ENCODE peak calls at places on chromosomes 5 and 9, in five cellular contexts. B is fibroblast of lung, X is GM12878, M is stomach, S is foreskin fibroblast. V is an unnamed sample.

GRCh38 chr9:136328622-136329041 is 1.3 kb downstream of the GPSM1 start:
- DNase-seq in S (peak), B (peak), M (no peak), X (no peak), V (peak)

GRCh38 chr9:114321759-114322158 is 1.1 kb upstream of the ORM1 start:
- DNase-seq in M (no peak), S (no peak), B (peak), X (no peak), V (peak)

GRCh38 chr5:112119527-112119926 is 299.6 kb downstream of the EPB41L4A start:
- DNase-seq in M (no peak), S (no peak), X (peak), B (peak), V (no peak)

GRCh38 chr5:40386293-40386692 is 293.4 kb upstream of the PTGER4 start:
- DNase-seq in M (no peak), S (peak), B (peak), X (peak), V (no peak)

GRCh38 chr5:158840193-158840592 is 259.5 kb downstream of the EBF1 start:
- DNase-seq in B (no peak), S (peak), M (no peak), X (no peak), V (peak)

GRCh38 chr9:136773386-136774044 is 9.2 kb upstream of the LCN15 start:
- DNase-seq in M (no peak), S (no peak), B (no peak), X (no peak), V (peak)

GRCh38 chr5:156934450-156935211 is 28.4 kb downstream of the TIMD4 start:
- DNase-seq in S (peak), X (no peak), B (no peak), M (no peak), V (no peak)

GRCh38 chr5:165325201-165325600 is 1819.8 kb downstream of the MAT2B start:
- DNase-seq in B (peak), S (peak), X (no peak), M (no peak), V (peak)

GRCh38 chr5:139649082-139649991 is 1.2 kb downstream of the CXXC5 start:
- DNase-seq in M (no peak), B (no peak), S (peak), X (no peak), V (peak)

GRCh38 chr5:96344678-96345612 is 88.1 kb downstream of the PCSK1 start:
- DNase-seq in M (peak), B (peak), X (peak), S (peak), V (peak)

GRCh38 chr5:10691826-10692785 is 68.9 kb downstream of the DAP start:
- DNase-seq in X (no peak), S (peak), M (no peak), B (peak), V (peak)

GRCh38 chr9:98117984-98118639 is 910 bp downstream of the TRIM14 start:
- DNase-seq in M (peak), S (peak), X (no peak), B (peak), V (peak)

GRCh38 chr9:111034146-111034545 is 4.1 kb downstream of the LPAR1 start:
- DNase-seq in B (no peak), M (no peak), X (no peak), S (peak), V (no peak)

GRCh38 chr9:110133059-110133458 is 74.9 kb downstream of the C9orf152 start:
- DNase-seq in B (no peak), X (no peak), S (no peak), M (no peak), V (no peak)

GRCh38 chr9:124853605-124854143 is 414 bp downstream of the WDR38 start:
- DNase-seq in M (no peak), B (no peak), X (no peak), S (no peak), V (no peak)
- TF ChIP-seq CTCF in M (no peak), B (no peak), X (no peak), S (no peak), V (no peak)

DNA sequence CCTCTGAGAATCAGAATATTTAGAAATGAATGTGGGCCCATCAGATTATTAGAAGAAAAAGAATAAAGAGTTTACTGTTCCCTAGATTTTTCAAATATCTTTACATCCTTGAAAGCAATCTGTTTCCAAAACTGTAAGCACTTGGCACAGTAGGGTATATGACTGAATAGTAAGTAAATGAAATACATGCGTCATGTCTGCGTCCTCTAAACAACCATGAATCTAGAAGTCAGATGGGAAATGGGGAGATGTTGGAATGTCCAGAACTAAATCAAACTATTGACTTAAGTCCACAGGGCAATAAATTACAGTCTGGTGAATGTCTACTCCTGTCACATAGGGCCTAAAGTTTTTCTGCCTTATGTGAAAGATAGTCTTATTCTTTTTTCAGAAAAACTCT is 26.2 kb downstream of the TTC23L start:
- DNase-seq in S (no peak), M (no peak), X (no peak), B (no peak), V (no peak)
- H3K4me3 ChIP-seq in S (no peak), M (no peak), X (no peak), B (no peak), V (no peak)

DNA sequence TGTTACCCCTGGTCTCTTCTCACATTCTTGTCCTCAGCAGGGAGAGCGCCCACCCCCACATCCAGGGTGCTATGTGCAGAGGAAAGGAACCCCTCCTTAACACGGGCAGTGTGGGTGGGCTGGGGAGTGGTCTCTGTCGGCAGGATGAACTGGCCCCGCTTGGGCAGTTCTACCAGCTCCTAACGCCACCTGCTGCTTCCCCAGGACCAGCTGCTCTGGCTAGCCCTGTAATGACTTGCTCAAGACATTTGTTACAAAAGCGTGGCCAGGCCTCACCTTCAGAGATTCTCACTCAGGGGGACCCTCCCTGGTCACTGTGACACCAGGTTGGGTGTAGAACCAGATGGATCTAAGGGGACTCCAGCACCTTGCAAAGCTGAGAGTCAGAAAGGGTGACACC is 82.4 kb downstream of the HMCN2 start:
- DNase-seq in S (no peak), M (no peak), B (no peak), X (no peak), V (no peak)
- TF ChIP-seq CTCF in S (no peak), M (no peak), B (no peak), X (no peak), V (no peak)

DNA sequence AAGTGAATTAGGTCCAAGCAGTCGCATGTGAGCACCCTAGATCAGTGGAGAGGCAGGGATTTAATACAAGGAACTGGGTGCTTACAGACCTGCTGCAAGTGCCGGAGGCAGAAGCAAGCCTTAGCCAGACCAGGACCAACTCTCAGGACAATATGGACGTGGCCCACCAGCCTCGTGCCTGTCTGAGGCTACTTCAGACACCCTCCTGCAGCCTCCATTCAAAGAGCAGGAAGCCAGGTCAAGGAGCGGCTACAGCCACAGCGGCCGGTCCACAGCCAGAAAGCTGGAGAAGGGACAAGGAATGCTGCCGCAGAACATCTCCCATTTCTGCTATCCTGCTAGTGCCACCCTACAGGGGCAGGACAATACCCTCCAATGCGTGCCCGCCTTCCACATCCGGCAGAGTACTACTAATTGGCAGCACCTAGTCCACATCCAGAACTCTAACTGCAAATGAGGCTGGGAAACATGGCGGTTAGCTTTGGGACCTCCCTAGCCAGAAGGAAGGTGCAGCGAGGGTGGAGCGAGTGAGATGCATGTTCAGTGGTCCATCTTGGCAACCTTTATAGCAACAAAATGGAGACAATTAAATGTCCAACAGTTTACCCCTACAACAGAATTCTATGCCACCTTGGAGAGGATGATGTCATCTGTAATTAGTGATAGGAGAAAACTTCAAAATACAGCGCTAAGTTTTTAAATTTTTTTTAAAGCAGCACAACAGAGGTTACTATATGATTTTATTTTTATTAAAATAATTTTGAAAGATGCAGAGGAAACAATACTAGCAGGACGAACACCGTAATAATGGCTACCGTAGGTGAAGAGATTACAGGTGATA is 1.0 kb upstream of the ALDH1B1 start:
- DNase-seq in B (no peak), X (no peak), S (no peak), M (no peak), V (no peak)
- H3K4me3 ChIP-seq in B (no peak), X (no peak), S (no peak), M (peak), V (peak)

GRCh38 chr9:35675732-35676392 is 2.1 kb downstream of the CA9 start:
- DNase-seq in S (peak), M (peak), B (no peak), X (no peak), V (no peak)
- TF ChIP-seq CTCF in S (no peak), M (no peak), B (no peak), X (no peak), V (no peak)

DNA sequence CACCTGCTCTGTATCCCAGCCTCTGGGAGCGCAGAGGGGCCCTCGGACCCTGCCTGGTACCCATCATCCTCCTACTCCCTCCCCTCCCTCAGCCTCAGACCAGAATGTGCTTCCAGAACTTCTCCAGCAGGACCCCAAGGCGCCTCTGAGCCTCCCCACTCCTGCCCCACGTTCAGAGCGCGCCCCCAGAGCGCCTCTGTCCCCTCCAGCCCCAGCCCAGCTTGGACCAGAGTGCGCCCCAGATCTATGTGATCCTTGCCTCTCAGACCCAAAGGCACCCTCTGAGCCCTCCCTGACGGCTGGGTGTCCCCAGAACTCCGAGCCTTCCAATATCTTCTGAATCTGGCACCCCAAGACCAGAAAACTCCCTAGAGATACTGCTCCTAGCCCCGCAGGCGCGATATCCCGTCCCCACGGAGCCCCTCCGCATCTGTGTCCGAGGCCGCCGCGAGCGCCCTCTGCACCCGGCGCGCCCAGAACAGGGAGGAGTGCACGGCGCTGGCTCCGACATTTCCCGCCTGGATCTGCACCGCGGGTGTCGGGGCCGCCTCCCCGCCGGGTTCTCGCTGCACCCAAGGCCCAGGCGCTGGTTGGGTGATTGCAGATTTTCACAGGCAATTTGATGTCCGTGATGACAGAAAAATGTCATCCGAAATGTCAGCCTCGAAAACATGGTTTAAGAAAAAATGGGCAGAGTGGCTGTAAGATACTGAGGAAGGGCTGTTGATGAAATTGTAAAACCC is 522 bp downstream of the BHMT start:
- DNase-seq in M (peak), B (no peak), S (peak), X (no peak), V (no peak)
- H3K4me3 ChIP-seq in M (peak), B (no peak), S (peak), X (no peak), V (no peak)

DNA sequence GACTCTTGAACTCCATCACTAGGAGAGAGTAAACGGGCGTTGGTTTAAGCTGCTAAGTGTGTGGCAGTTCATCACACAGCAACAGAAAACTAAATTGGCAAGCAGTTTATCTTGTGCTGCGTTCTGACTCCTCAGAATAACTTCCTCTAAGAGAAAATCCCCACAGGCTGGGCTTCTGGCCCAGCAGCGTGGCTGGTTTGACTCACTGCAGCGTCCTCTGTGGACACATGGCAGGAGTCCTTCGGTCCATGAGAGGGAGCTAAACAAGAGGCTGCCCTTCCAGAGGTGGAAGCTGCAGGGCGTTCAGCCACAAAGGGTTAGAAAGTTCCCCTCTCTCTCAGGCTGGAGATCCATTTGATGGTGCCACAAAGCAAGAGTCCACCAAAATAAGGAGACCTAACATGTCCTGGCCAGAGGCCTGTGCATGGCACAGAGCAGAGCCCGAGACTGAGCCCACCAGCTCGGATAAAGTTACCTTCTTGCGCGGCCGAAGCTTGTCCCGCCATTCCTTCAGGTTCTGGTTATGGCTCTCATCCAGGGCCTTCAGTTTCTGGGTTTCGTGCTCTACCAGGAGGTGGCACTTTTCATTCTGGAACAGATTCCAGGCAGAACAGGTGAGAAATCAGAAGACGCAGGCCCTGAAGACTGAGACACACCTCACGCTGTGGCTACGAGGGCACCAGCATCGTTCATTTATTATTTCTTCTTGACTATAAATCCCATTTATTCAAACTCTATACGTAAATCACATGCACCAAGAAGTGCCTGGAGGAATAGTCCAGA is 46.2 kb upstream of the FBXW11 start:
- DNase-seq in S (peak), X (no peak), M (peak), B (peak), V (peak)
- TF ChIP-seq CTCF in S (peak), X (no peak), M (no peak), B (peak), V (peak)

DNA sequence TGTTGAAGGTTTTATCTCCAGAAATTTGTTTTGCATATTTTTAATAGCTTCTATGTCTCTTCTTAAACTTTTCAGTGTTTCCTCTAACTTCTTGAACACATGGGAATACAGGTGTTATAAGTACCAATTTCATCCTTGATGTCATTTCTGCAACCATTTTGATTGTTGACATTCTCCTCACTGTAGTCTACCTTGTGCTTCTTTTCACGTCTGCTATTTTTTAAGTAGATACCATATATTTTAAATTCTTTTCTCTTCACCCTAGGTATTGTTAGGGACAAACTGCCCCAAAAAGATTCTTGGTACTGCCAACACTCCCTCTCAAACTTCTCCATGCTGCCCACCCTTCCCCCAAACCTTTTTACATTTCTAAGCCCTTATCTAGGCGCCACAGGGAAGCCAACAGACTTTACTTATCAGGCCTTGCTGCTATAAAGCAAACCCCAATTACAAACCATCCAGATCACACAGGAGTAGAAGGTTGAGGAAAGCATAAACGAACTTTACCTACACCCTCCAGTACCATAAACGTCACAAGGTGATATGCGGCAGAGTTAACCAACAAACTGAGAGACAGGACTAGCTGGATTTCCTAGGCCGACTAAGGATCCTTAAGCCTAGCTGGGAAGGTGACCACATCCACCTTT is 1165.3 kb downstream of the TAF11L14 start:
- DNase-seq in S (no peak), M (no peak), X (no peak), B (no peak), V (no peak)
- H3K4me3 ChIP-seq in S (no peak), M (no peak), X (no peak), B (no peak), V (no peak)

GRCh38 chr9:87497604-87498045 is at the start of gene DAPK1:
- DNase-seq in M (peak), S (peak), B (peak), X (no peak), V (peak)

GRCh38 chr9:87499455-87500015 is 1.9 kb downstream of the DAPK1 start:
- DNase-seq in X (no peak), S (no peak), B (no peak), M (no peak), V (no peak)

GRCh38 chr9:87498816-87499454 is 1.3 kb downstream of the DAPK1 start:
- DNase-seq in S (no peak), M (no peak), B (peak), X (no peak), V (no peak)

GRCh38 chr9:87497080-87497603 is 525 bp upstream of the DAPK1 start:
- DNase-seq in S (no peak), X (no peak), B (no peak), M (no peak), V (no peak)

DNA sequence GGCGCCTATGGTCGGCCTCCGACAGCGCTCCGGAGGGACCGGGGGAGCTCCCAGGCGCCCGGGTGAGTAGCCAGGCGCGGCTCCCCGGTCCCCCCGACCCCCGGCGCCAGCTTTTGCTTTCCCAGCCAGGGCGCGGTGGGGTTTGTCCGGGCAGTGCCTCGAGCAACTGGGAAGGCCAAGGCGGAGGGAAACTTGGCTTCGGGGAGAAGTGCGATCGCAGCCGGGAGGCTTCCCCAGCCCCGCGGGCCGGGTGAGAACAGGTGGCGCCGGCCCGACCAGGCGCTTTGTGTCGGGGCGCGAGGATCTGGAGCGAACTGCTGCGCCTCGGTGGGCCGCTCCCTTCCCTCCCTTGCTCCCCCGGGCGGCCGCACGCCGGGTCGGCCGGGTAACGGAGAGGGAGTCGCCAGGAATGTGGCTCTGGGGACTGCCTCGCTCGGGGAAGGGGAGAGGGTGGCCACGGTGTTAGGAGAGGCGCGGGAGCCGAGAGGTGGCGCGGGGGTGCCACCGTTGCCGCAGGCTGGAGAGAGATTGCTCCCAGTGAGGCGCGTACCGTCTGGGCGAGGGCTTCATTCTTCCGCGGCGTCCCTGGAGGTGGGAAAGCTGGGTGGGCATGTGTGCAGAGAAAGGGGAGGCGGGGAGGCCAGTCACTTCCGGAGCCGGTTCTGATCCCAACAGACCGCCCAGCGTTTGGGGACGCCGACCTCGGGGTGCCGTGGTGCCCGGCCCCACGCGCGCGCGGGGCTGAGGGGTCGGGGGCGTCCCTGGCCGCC is 564 bp downstream of the DAPK1 start:
- DNase-seq in S (peak), B (peak), M (peak), X (no peak), V (peak)
- TF ChIP-seq CTCF in S (peak), B (no peak), M (peak), X (no peak), V (peak)